ENCODE peak calls at places on chromosomes 2 and 18, in five cellular contexts. One of them, this sample, is unnamed.

GRCh38 chr2:102025583-102026267 is 34.0 kb downstream of the IL1R2 start:
- DNase-seq in EL: no peak
- DNase-seq in sigmoid colon: no peak
- DNase-seq in substantia nigra: no peak
- DNase-seq in kidney tubule cell: no peak
- DNase-seq in this sample: no peak

GRCh38 chr2:241051578-241052487 is 50.3 kb downstream of the MTERF4 start:
- DNase-seq in substantia nigra: no peak
- DNase-seq in kidney tubule cell: no peak
- DNase-seq in sigmoid colon: peak
- DNase-seq in EL: no peak
- DNase-seq in this sample: peak

GRCh38 chr18:24274822-24275221 is 122.8 kb downstream of the OSBPL1A start:
- DNase-seq in substantia nigra: no peak
- DNase-seq in sigmoid colon: no peak
- DNase-seq in EL: no peak
- DNase-seq in kidney tubule cell: no peak
- DNase-seq in this sample: no peak

GRCh38 chr2:66702251-66702745 is 267.4 kb downstream of the MEIS1 start:
- DNase-seq in kidney tubule cell: no peak
- DNase-seq in substantia nigra: no peak
- DNase-seq in EL: no peak
- DNase-seq in sigmoid colon: no peak
- DNase-seq in this sample: no peak

GRCh38 chr18:78986018-78986481 is 6.4 kb downstream of the SALL3 start:
- DNase-seq in sigmoid colon: no peak
- DNase-seq in substantia nigra: peak
- DNase-seq in kidney tubule cell: peak
- DNase-seq in EL: no peak
- DNase-seq in this sample: no peak

GRCh38 chr18:21740724-21741510 is at the start of gene MIB1:
- DNase-seq in EL: peak
- DNase-seq in substantia nigra: peak
- DNase-seq in sigmoid colon: peak
- DNase-seq in kidney tubule cell: peak
- DNase-seq in this sample: peak

GRCh38 chr2:218259099-218259921 is 1.5 kb upstream of the GPBAR1 start:
- DNase-seq in sigmoid colon: peak
- DNase-seq in substantia nigra: no peak
- DNase-seq in kidney tubule cell: peak
- DNase-seq in EL: peak
- DNase-seq in this sample: no peak

GRCh38 chr2:12686708-12687107 is 30.0 kb upstream of the TRIB2 start:
- DNase-seq in kidney tubule cell: no peak
- DNase-seq in substantia nigra: no peak
- DNase-seq in sigmoid colon: no peak
- DNase-seq in EL: no peak
- DNase-seq in this sample: no peak

GRCh38 chr2:88127638-88127887 is 299 bp downstream of the FABP1 start:
- DNase-seq in EL: no peak
- DNase-seq in kidney tubule cell: no peak
- DNase-seq in substantia nigra: no peak
- DNase-seq in sigmoid colon: no peak
- DNase-seq in this sample: no peak

GRCh38 chr2:63261222-63261621 is 210.6 kb downstream of the OTX1 start:
- DNase-seq in kidney tubule cell: no peak
- DNase-seq in sigmoid colon: no peak
- DNase-seq in EL: no peak
- DNase-seq in substantia nigra: no peak
- DNase-seq in this sample: no peak

GRCh38 chr2:47288864-47289263 is 114.1 kb upstream of the MSH2 start:
- DNase-seq in sigmoid colon: no peak
- DNase-seq in kidney tubule cell: peak
- DNase-seq in EL: peak
- DNase-seq in substantia nigra: no peak
- DNase-seq in this sample: no peak

GRCh38 chr2:10390369-10390801 is 57.7 kb downstream of the ODC1 start:
- DNase-seq in kidney tubule cell: peak
- DNase-seq in EL: peak
- DNase-seq in substantia nigra: no peak
- DNase-seq in sigmoid colon: no peak
- DNase-seq in this sample: no peak

GRCh38 chr2:189943009-189943408 is 119.5 kb downstream of the MSTN start:
- DNase-seq in kidney tubule cell: no peak
- DNase-seq in EL: no peak
- DNase-seq in substantia nigra: no peak
- DNase-seq in sigmoid colon: no peak
- DNase-seq in this sample: no peak